ENCODE peak calls at places on chromosomes 7 and 10, in four cellular contexts. One of them, this sample, is unnamed.

GRCh38 chr7:11153694-11154093 is 180.0 kb downstream of the PHF14 start:
- DNase-seq in PC-3: no peak
- DNase-seq in H1: no peak
- DNase-seq in foreskin fibroblast: no peak
- DNase-seq in this sample: no peak

GRCh38 chr10:119724630-119725549 is 960 bp upstream of the INPP5F start:
- DNase-seq in H1: peak; percentile 59
- DNase-seq in PC-3: no peak
- DNase-seq in foreskin fibroblast: peak; percentile 35
- DNase-seq in this sample: no peak

GRCh38 chr7:94301024-94301588 is 93.6 kb upstream of the COL1A2 start:
- DNase-seq in foreskin fibroblast: peak; percentile 98
- DNase-seq in H1: peak; percentile 57
- DNase-seq in PC-3: peak; percentile 91
- DNase-seq in this sample: peak; percentile 88

GRCh38 chr10:6763417-6763816 is 183.3 kb upstream of the PRKCQ start:
- DNase-seq in PC-3: no peak
- DNase-seq in foreskin fibroblast: no peak
- DNase-seq in H1: no peak
- DNase-seq in this sample: no peak

GRCh38 chr7:89002942-89003618 is 207.5 kb upstream of the TEX47 start:
- DNase-seq in H1: no peak
- DNase-seq in PC-3: no peak
- DNase-seq in foreskin fibroblast: no peak
- DNase-seq in this sample: no peak

GRCh38 chr7:51113962-51114361 is 202.6 kb downstream of the COBL start:
- DNase-seq in H1: peak; percentile 32
- DNase-seq in PC-3: no peak
- DNase-seq in foreskin fibroblast: no peak
- DNase-seq in this sample: no peak

GRCh38 chr10:73589538-73590126 is 1.5 kb downstream of the USP54 start:
- DNase-seq in foreskin fibroblast: no peak
- DNase-seq in H1: no peak
- DNase-seq in PC-3: peak; percentile 71
- DNase-seq in this sample: peak; percentile 57

GRCh38 chr7:475951-476441 is 43.6 kb downstream of the PDGFA start:
- DNase-seq in foreskin fibroblast: no peak
- DNase-seq in PC-3: no peak
- DNase-seq in H1: no peak
- DNase-seq in this sample: no peak

GRCh38 chr7:113768256-113768847 is 150.5 kb downstream of the PPP1R3A start:
- DNase-seq in foreskin fibroblast: no peak
- DNase-seq in PC-3: no peak
- DNase-seq in H1: no peak
- DNase-seq in this sample: no peak

GRCh38 chr7:26040085-26040484 is 111.9 kb upstream of the NFE2L3 start:
- DNase-seq in PC-3: no peak
- DNase-seq in H1: no peak
- DNase-seq in foreskin fibroblast: no peak
- DNase-seq in this sample: no peak

GRCh38 chr7:77199008-77199966 is at the start of gene FGL2:
- DNase-seq in H1: peak; percentile 47
- DNase-seq in foreskin fibroblast: peak; percentile 39
- DNase-seq in PC-3: peak; percentile 47
- DNase-seq in this sample: peak; percentile 17

GRCh38 chr7:85554294-85554877 is 367.5 kb upstream of the SEMA3D start:
- DNase-seq in PC-3: peak; percentile 82
- DNase-seq in foreskin fibroblast: peak; percentile 61
- DNase-seq in H1: no peak
- DNase-seq in this sample: peak; percentile 55

GRCh38 chr7:74217455-74218342 is 7.9 kb downstream of the LAT2 start:
- DNase-seq in foreskin fibroblast: no peak
- DNase-seq in H1: no peak
- DNase-seq in PC-3: no peak
- DNase-seq in this sample: no peak

GRCh38 chr7:17385612-17386011 is 87.2 kb downstream of the AHR start:
- DNase-seq in H1: no peak
- DNase-seq in PC-3: no peak
- DNase-seq in foreskin fibroblast: no peak
- DNase-seq in this sample: no peak

GRCh38 chr10:62183442-62183841 is 85.2 kb downstream of the RTKN2 start:
- DNase-seq in PC-3: peak; percentile 59
- DNase-seq in H1: no peak
- DNase-seq in foreskin fibroblast: no peak
- DNase-seq in this sample: peak; percentile 31

GRCh38 chr7:93717217-93717900 is 142.8 kb upstream of the CALCR start:
- DNase-seq in foreskin fibroblast: peak; percentile 13
- DNase-seq in H1: no peak
- DNase-seq in PC-3: peak; percentile 45
- DNase-seq in this sample: peak; percentile 79

GRCh38 chr10:97163141-97163540 is 22.6 kb downstream of the SLIT1 start:
- DNase-seq in foreskin fibroblast: no peak
- DNase-seq in H1: no peak
- DNase-seq in PC-3: no peak
- DNase-seq in this sample: no peak

GRCh38 chr7:50781371-50781770 is 1.3 kb downstream of the GRB10 start:
- DNase-seq in H1: no peak
- DNase-seq in PC-3: no peak
- DNase-seq in foreskin fibroblast: no peak
- DNase-seq in this sample: no peak

GRCh38 chr10:28732091-28732490 is 54.8 kb downstream of the BAMBI start:
- DNase-seq in foreskin fibroblast: no peak
- DNase-seq in PC-3: no peak
- DNase-seq in H1: no peak
- DNase-seq in this sample: no peak

GRCh38 chr7:141074997-141075396 is 1.1 kb downstream of the TMEM178B start:
- DNase-seq in H1: no peak
- DNase-seq in PC-3: no peak
- DNase-seq in foreskin fibroblast: no peak
- DNase-seq in this sample: no peak
- H3K4me3 ChIP-seq in H1: peak overlapping the region; percentile 69
- H3K4me3 ChIP-seq in PC-3: peak overlapping the region; percentile 61
- H3K4me3 ChIP-seq in foreskin fibroblast: no peak overlapping the region
- H3K4me3 ChIP-seq in this sample: no peak overlapping the region

GRCh38 chr7:157567666-157568065 is 230.9 kb downstream of the DNAJB6 start:
- DNase-seq in H1: no peak
- DNase-seq in foreskin fibroblast: no peak
- DNase-seq in PC-3: no peak
- DNase-seq in this sample: no peak

GRCh38 chr7:157566631-157567006 is 229.8 kb downstream of the DNAJB6 start:
- DNase-seq in H1: no peak
- DNase-seq in foreskin fibroblast: no peak
- DNase-seq in PC-3: no peak
- DNase-seq in this sample: no peak

GRCh38 chr7:157569967-157570366 is 233.2 kb downstream of the DNAJB6 start:
- DNase-seq in H1: no peak
- DNase-seq in foreskin fibroblast: no peak
- DNase-seq in PC-3: no peak
- DNase-seq in this sample: no peak

GRCh38 chr7:157568785-157569584 is 232.2 kb downstream of the DNAJB6 start:
- DNase-seq in H1: peak; percentile 65
- DNase-seq in PC-3: no peak
- DNase-seq in foreskin fibroblast: peak; percentile 11
- DNase-seq in this sample: peak; percentile 1

GRCh38 chr7:157568071-157568784 is 231.4 kb downstream of the DNAJB6 start:
- DNase-seq in H1: no peak
- DNase-seq in PC-3: no peak
- DNase-seq in foreskin fibroblast: no peak
- DNase-seq in this sample: no peak
- H3K4me3 ChIP-seq in H1: peak overlapping the region; percentile 33
- H3K4me3 ChIP-seq in PC-3: no peak overlapping the region
- H3K4me3 ChIP-seq in foreskin fibroblast: peak overlapping the region; percentile 55
- H3K4me3 ChIP-seq in this sample: peak overlapping the region; percentile 28

DNA sequence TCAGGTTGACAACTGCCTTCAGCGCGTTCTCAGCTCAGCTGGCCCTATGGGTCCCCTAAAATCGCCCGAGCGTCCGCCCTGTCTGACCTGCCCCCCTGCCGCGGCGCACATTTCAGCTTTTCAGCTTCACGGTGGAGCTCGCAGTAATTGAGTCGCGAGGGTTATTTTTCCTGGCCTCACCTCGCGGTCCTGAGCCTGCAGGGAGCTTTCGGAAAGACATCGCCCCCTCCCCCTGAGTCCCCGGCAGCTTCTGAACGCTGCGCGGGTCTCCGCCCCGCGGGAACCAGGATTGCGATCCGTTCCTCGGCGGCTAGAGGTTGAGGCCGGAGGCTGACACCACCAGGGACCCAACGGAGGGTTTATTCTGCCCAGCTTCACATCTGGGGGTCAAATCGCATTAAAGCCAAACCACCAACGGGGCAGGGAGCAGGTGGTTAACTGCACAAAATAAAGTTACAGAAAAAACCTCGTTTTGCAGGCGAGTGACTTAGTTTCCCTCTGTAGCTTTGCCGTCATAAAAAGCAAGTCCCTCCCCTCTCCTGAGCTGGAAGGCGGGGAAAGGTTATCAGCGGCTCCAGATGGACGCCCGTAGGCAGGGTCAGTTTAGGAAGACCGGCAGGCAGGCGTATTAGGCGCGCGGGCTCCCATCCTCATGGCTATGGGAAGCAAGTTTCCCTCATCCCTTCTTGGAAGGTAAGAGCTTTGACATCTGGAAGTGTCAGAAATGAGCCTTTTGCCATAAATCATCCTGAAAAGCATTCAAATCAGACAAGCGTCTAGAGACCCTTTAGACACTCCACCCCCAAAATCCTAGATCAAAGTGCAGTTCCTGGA is 10.9 kb downstream of the TWIST1 start:
- DNase-seq in foreskin fibroblast: no peak
- DNase-seq in PC-3: no peak
- DNase-seq in H1: peak; percentile 71
- DNase-seq in this sample: no peak
- H3K4me3 ChIP-seq in foreskin fibroblast: peak overlapping the region; percentile 63
- H3K4me3 ChIP-seq in PC-3: peak overlapping the region; percentile 74
- H3K4me3 ChIP-seq in H1: peak overlapping the region; percentile 32
- H3K4me3 ChIP-seq in this sample: no peak overlapping the region

GRCh38 chr7:112134039-112134438 is 72.2 kb downstream of the DOCK4 start:
- DNase-seq in H1: no peak
- DNase-seq in foreskin fibroblast: no peak
- DNase-seq in PC-3: no peak
- DNase-seq in this sample: no peak
- H3K4me3 ChIP-seq in H1: no peak overlapping the region
- H3K4me3 ChIP-seq in foreskin fibroblast: no peak overlapping the region
- H3K4me3 ChIP-seq in PC-3: no peak overlapping the region
- H3K4me3 ChIP-seq in this sample: no peak overlapping the region

GRCh38 chr7:102292813-102293798 is 6.4 kb downstream of the SH2B2 start:
- DNase-seq in PC-3: no peak
- DNase-seq in H1: no peak
- DNase-seq in foreskin fibroblast: no peak
- DNase-seq in this sample: no peak
- H3K4me3 ChIP-seq in PC-3: no peak overlapping the region
- H3K4me3 ChIP-seq in H1: peak overlapping the region; percentile 28
- H3K4me3 ChIP-seq in foreskin fibroblast: no peak overlapping the region
- H3K4me3 ChIP-seq in this sample: no peak overlapping the region

DNA sequence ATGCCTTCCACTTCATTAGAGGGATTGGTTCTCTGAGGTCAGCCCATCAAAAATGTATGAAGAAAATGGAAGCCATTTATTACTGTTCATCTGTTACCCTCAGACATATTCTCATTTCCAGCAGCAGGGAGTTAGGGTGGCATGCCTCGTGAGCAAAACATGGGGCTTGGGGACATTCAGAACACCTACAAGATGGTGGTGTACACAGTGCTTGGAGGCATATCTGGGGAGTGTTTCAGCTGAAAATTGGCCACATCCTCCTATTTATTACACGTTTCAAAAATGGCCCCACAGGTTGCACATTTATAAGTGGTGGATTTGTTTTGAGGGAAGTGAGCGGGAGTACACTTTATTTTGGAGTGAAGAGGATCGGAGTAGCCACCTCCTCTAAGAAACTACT is 93.4 kb downstream of the SPAG6 start:
- DNase-seq in H1: no peak
- DNase-seq in foreskin fibroblast: no peak
- DNase-seq in PC-3: no peak
- DNase-seq in this sample: no peak
- H3K4me3 ChIP-seq in H1: no peak overlapping the region
- H3K4me3 ChIP-seq in foreskin fibroblast: peak overlapping the region; percentile 75
- H3K4me3 ChIP-seq in PC-3: peak overlapping the region; percentile 93
- H3K4me3 ChIP-seq in this sample: no peak overlapping the region

GRCh38 chr10:77049146-77049545 is 588.5 kb downstream of the KCNMA1 start:
- DNase-seq in H1: peak; percentile 26
- DNase-seq in PC-3: no peak
- DNase-seq in foreskin fibroblast: no peak
- DNase-seq in this sample: no peak

GRCh38 chr10:77052592-77052991 is 585.0 kb downstream of the KCNMA1 start:
- DNase-seq in H1: no peak
- DNase-seq in PC-3: no peak
- DNase-seq in foreskin fibroblast: no peak
- DNase-seq in this sample: no peak

GRCh38 chr10:77056650-77057049 is 581.0 kb downstream of the KCNMA1 start:
- DNase-seq in H1: no peak
- DNase-seq in foreskin fibroblast: no peak
- DNase-seq in PC-3: no peak
- DNase-seq in this sample: no peak

GRCh38 chr10:77049896-77050295 is 587.7 kb downstream of the KCNMA1 start:
- DNase-seq in PC-3: peak; percentile 50
- DNase-seq in foreskin fibroblast: no peak
- DNase-seq in H1: peak; percentile 11
- DNase-seq in this sample: no peak

GRCh38 chr10:77051837-77052236 is 585.8 kb downstream of the KCNMA1 start:
- DNase-seq in foreskin fibroblast: no peak
- DNase-seq in H1: no peak
- DNase-seq in PC-3: no peak
- DNase-seq in this sample: no peak
- H3K4me3 ChIP-seq in foreskin fibroblast: no peak overlapping the region
- H3K4me3 ChIP-seq in H1: no peak overlapping the region
- H3K4me3 ChIP-seq in PC-3: no peak overlapping the region
- H3K4me3 ChIP-seq in this sample: no peak overlapping the region

GRCh38 chr7:157539521-157539920 is 202.7 kb downstream of the DNAJB6 start:
- DNase-seq in H1: no peak
- DNase-seq in PC-3: no peak
- DNase-seq in foreskin fibroblast: no peak
- DNase-seq in this sample: no peak
- H3K4me3 ChIP-seq in H1: no peak overlapping the region
- H3K4me3 ChIP-seq in PC-3: no peak overlapping the region
- H3K4me3 ChIP-seq in foreskin fibroblast: no peak overlapping the region
- H3K4me3 ChIP-seq in this sample: no peak overlapping the region

GRCh38 chr7:101096331-101096956 is 11.2 kb downstream of the TRIM56 start:
- DNase-seq in PC-3: no peak
- DNase-seq in H1: no peak
- DNase-seq in foreskin fibroblast: no peak
- DNase-seq in this sample: no peak

GRCh38 chr7:101093907-101094306 is 8.6 kb downstream of the TRIM56 start:
- DNase-seq in PC-3: peak; percentile 70
- DNase-seq in foreskin fibroblast: peak; percentile 69
- DNase-seq in H1: no peak
- DNase-seq in this sample: peak; percentile 65

GRCh38 chr7:101094791-101095375 is 9.6 kb downstream of the TRIM56 start:
- DNase-seq in PC-3: peak; percentile 72
- DNase-seq in H1: peak; percentile 92
- DNase-seq in foreskin fibroblast: peak; percentile 49
- DNase-seq in this sample: no peak

GRCh38 chr7:101096957-101097347 is 11.7 kb downstream of the TRIM56 start:
- DNase-seq in foreskin fibroblast: no peak
- DNase-seq in H1: no peak
- DNase-seq in PC-3: no peak
- DNase-seq in this sample: no peak

GRCh38 chr7:101094376-101094775 is 9.1 kb downstream of the TRIM56 start:
- DNase-seq in foreskin fibroblast: no peak
- DNase-seq in H1: no peak
- DNase-seq in PC-3: no peak
- DNase-seq in this sample: no peak
- H3K4me3 ChIP-seq in foreskin fibroblast: no peak overlapping the region
- H3K4me3 ChIP-seq in H1: no peak overlapping the region
- H3K4me3 ChIP-seq in PC-3: no peak overlapping the region
- H3K4me3 ChIP-seq in this sample: no peak overlapping the region

This sample was measured in mammary epithelial cell.